ENCODE peak calls at places on chromosomes 11 and 22, in four cellular contexts. T is cardiac fibroblast, I is fibroblast of the aortic adventitia, S is progenitor cell of endocrine pancreas. R is an unnamed sample.

GRCh38 chr22:49958961-49959781 is 1.4 kb upstream of the PIM3 start:
- DNase-seq in T (no peak), I (no peak), S (no peak), R (no peak)

GRCh38 chr11:129644326-129644725 is 171.3 kb upstream of the TMEM45B start:
- DNase-seq in T (peak), I (no peak), S (no peak), R (no peak)

GRCh38 chr11:42200311-42200710 is 740.9 kb upstream of the LRRC4C start:
- DNase-seq in T (no peak), I (no peak), S (no peak), R (no peak)

GRCh38 chr11:8665222-8665621 is 17.2 kb downstream of the TRIM66 start:
- DNase-seq in T (no peak), I (no peak), S (no peak), R (no peak)

GRCh38 chr11:58941838-58942237 is 2.5 kb downstream of the GLYATL1 start:
- DNase-seq in T (no peak), I (no peak), S (no peak), R (no peak)

GRCh38 chr22:21009638-21010425 is 5.1 kb upstream of the P2RX6 start:
- DNase-seq in T (peak), I (peak), S (peak), R (peak)

GRCh38 chr11:113202431-113202830 is 112.0 kb upstream of the TTC12 start:
- DNase-seq in T (no peak), I (no peak), S (no peak), R (no peak)

GRCh38 chr11:123740787-123741158 is 687 bp downstream of the ZNF202 start:
- DNase-seq in T (no peak), I (peak), S (no peak), R (no peak)

GRCh38 chr11:61146413-61146812 is 14.8 kb downstream of the VPS37C start:
- DNase-seq in T (no peak), I (no peak), S (no peak), R (no peak)

GRCh38 chr22:21927174-21927823 is 25.3 kb downstream of the PPM1F start:
- DNase-seq in T (no peak), I (no peak), S (no peak), R (no peak)

GRCh38 chr11:68798221-68798813 is 43.4 kb downstream of the CPT1A start:
- DNase-seq in T (peak), I (peak), S (peak), R (peak)

GRCh38 chr11:74746868-74747267 is 1.8 kb upstream of the RNF169 start:
- DNase-seq in T (no peak), I (no peak), S (no peak), R (no peak)

GRCh38 chr22:47047321-47048122 is 285.1 kb downstream of the TBC1D22A start:
- DNase-seq in T (no peak), I (no peak), S (no peak), R (no peak)

GRCh38 chr11:134261000-134261399 is 7.6 kb downstream of the ACAD8 start:
- DNase-seq in T (no peak), I (no peak), S (no peak), R (no peak)

GRCh38 chr22:31876156-31877035 is 67.9 kb upstream of the YWHAH start:
- DNase-seq in T (no peak), I (peak), S (no peak), R (no peak)

GRCh38 chr11:44826922-44827643 is 100.3 kb downstream of the TSPAN18 start:
- DNase-seq in T (no peak), I (no peak), S (no peak), R (no peak)

GRCh38 chr11:44823920-44824704 is 97.3 kb downstream of the TSPAN18 start:
- DNase-seq in T (peak), I (no peak), S (no peak), R (no peak)

GRCh38 chr11:44825058-44825795 is 98.5 kb downstream of the TSPAN18 start:
- DNase-seq in T (no peak), I (no peak), S (no peak), R (no peak)

GRCh38 chr11:44822369-44822768 is 95.6 kb downstream of the TSPAN18 start:
- DNase-seq in T (no peak), I (no peak), S (no peak), R (peak)

GRCh38 chr11:44823006-44823405 is 96.2 kb downstream of the TSPAN18 start:
- DNase-seq in T (no peak), I (no peak), S (no peak), R (peak)
- TF ChIP-seq CTCF in T (peak), I (peak), S (peak), R (peak)

DNA sequence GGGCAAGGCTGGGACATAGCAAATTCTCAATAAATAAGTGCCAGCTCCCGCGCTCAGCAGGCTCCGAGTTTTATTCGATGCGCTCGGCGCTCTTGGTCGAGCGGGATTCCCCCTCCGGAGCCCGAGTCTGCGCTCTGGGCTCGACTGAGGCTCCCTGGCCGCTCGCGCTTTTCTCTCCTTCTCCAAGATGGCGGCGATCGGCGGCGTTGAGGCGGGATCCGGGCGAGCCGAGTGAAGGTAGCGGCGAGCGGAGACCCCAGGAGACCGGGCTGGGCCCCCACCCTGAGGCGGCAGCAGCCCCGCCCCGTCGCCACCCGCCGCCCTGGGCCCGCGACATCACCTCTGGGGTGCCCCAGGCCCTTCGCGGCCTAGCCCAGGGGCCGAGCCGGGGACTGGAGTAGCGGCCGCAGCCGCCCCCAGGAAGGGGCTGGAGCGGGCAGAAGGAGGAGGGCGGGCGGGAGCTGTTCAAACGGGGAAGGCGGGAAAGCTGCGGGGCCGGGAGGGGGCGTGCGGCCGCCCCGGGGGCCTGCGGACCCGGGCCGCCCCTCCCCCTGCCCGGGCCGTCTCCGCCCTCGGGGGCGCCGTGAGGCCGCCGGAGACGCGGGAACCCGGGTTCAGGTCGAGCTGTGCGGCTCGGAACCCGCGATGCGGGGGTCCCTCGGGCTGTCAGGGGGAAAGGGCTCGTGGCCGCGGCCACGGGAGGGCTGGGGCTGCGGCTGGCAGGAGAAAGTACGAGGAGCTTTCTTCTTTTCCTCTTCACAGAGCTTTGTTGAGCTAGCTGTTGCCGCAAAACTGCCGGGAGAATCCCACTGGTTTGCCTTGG is at the start of gene HMGXB4:
- DNase-seq in T (peak), I (peak), S (peak), R (peak)
- TF ChIP-seq CTCF in T (no peak), I (no peak), S (peak), R (peak)

DNA sequence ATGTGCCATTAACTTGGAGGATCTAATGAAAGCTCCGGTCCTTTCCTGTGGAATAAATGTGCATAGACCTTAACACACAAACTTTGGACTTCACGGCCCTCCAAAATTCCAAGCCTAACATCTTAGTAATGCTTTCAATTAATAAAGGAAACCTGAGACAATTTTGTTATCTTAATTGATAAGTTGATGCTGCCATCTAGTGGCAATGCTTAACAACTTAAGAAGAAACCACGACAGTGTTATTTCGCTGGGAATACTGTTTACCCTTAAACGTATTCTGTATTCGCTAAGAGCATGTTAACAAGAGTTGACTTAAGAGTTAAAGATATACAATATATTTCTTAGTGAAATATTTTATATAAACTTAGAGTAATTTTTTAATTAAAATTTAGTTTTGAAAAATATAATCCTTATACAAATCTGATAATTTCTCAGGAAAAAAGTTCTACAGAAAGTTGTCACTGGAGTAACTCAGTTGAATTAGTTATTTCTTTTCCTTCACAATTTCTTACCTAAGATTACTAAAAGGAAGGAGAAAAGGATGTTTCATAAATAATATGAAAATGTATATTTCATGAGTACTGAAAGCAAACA is 35.0 kb upstream of the OR9G4 start:
- DNase-seq in T (peak), I (peak), S (no peak), R (peak)
- TF ChIP-seq CTCF in T (peak), I (peak), S (peak), R (peak)

GRCh38 chr22:37254206-37254866 is 10.3 kb upstream of the RAC2 start:
- DNase-seq in T (peak), I (peak), S (no peak), R (no peak)

GRCh38 chr22:37254867-37255233 is 10.8 kb upstream of the RAC2 start:
- DNase-seq in T (peak), I (peak), S (no peak), R (no peak)

GRCh38 chr22:37256075-37256726 is 12.1 kb upstream of the RAC2 start:
- DNase-seq in T (no peak), I (no peak), S (no peak), R (peak)

GRCh38 chr22:37255558-37256006 is 11.5 kb upstream of the RAC2 start:
- DNase-seq in T (no peak), I (no peak), S (no peak), R (no peak)

GRCh38 chr22:37253164-37253660 is 9.1 kb upstream of the RAC2 start:
- DNase-seq in T (no peak), I (no peak), S (no peak), R (no peak)
- TF ChIP-seq CTCF in T (no peak), I (no peak), S (peak), R (no peak)

GRCh38 chr11:45156201-45156600 is 9.8 kb downstream of the PRDM11 start:
- DNase-seq in T (no peak), I (no peak), S (no peak), R (no peak)

GRCh38 chr11:45156731-45157130 is 10.3 kb downstream of the PRDM11 start:
- DNase-seq in T (no peak), I (no peak), S (no peak), R (no peak)

GRCh38 chr11:45154276-45154675 is 7.8 kb downstream of the PRDM11 start:
- DNase-seq in T (no peak), I (no peak), S (no peak), R (no peak)

GRCh38 chr11:45155627-45156180 is 9.3 kb downstream of the PRDM11 start:
- DNase-seq in T (no peak), I (no peak), S (no peak), R (no peak)

DNA sequence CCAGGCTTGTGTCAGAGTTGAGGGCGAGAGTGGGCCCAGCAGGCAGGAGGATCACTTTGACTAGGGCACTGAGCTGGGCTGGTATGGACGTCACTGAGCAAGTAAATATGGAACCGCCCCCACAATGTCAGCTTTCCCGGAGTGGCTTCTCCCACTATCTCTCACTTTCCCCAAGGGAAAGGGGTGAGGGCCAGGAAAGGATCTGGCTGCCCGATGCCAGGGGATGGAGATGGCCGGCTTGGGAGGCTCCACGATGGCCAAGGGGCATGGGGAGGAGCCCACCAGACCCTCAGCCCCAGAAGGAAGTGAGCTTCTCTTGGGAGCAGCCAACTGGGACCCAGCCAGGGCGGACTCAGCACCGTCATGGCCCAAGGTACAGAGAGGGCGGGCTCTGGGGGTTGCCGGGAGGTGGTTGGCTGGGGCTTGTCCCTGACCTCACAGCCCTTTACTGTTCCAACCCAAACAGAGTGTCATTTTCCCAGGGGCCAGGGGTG is 8.7 kb downstream of the PRDM11 start:
- DNase-seq in T (peak), I (no peak), S (no peak), R (no peak)
- TF ChIP-seq CTCF in T (no peak), I (no peak), S (no peak), R (no peak)

DNA sequence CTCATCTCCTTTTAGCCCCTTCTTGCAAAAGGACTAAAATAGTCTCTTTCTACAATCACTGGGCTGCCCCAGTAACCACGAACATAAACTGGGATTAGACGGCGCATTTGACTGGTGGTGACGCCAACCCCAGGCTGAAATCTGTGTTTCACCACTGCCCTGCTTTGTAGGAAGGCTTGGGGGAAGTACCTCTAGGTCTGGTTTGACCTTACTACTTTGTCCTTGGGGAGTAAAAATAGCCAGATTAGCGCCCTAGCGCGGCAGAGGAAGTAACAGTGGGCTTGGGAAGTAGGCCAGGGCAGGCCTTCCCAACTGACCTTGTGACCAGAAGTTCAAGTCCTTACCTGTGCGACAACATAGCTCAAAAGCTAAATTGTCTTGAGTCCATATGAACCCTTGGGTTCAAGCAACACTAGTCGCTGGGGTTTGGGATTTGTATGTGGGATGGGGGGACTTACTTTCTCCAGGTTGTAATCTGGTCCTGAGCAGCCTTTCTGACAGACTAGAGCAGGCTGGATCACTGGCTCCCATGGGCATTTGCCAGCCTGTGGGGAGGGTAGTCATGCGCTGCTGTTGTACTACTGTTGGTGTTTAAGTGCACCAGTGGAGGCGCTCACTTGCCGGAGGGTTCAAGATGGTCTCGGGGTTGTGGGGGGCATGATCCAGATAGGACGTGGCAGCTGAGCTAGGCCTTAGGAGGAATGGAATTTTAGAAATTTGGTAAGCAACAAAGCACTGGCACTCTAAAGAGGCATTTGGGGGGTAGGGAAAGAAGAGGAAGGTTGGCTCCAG is 953 bp upstream of the PACS1 start:
- DNase-seq in T (peak), I (peak), S (no peak), R (peak)
- TF ChIP-seq CTCF in T (peak), I (no peak), S (peak), R (peak)

R was measured in GM12865.